ENCODE peak calls at places on chromosomes 13 and 19, in six cellular contexts. G is RWPE1; P is astrocyte of the hippocampus; B is activated CD4-positive, alpha-beta T cell treated with anti-CD3 and anti-CD28 coated beads, Interleukin-2, amount 50 U/mL, for 1 hour; V is EL; D is memory B cell. R is an unnamed sample.

GRCh38 chr13:98752111-98752941 is at the start of gene SLC15A1:
- DNase-seq in G (no peak), D (no peak), B (no peak), P (peak), V (no peak), R (no peak)

GRCh38 chr13:30332516-30333165 is 25.3 kb upstream of the KATNAL1 start:
- DNase-seq in V (no peak), G (no peak), B (no peak), P (no peak), D (no peak), R (no peak)

GRCh38 chr13:85666356-85666755 is 132.9 kb downstream of the SLITRK6 start:
- DNase-seq in P (no peak), B (no peak), G (no peak), D (no peak), V (no peak), R (no peak)

GRCh38 chr13:48562296-48563066 is 29.6 kb upstream of the RCBTB2 start:
- DNase-seq in V (no peak), G (no peak), D (peak), P (no peak), B (peak), R (peak)

GRCh38 chr13:39840201-39840600 is 184.7 kb downstream of the COG6 start:
- DNase-seq in V (no peak), D (no peak), G (no peak), B (no peak), P (no peak), R (no peak)

GRCh38 chr13:94121686-94122085 is 357.8 kb downstream of the DCT start:
- DNase-seq in V (peak), D (no peak), B (no peak), P (peak), G (no peak), R (no peak)

GRCh38 chr19:5873617-5874199 is 3.4 kb upstream of the FUT5 start:
- DNase-seq in B (no peak), G (no peak), P (no peak), D (no peak), V (no peak), R (no peak)

GRCh38 chr13:110015253-110015652 is 228.9 kb upstream of the IRS2 start:
- DNase-seq in V (no peak), B (no peak), P (no peak), G (peak), D (no peak), R (no peak)

GRCh38 chr19:58558066-58558622 is at the start of gene UBE2M:
- DNase-seq in D (no peak), B (peak), G (no peak), P (no peak), V (peak), R (peak)

GRCh38 chr13:108193806-108194205 is 21.5 kb downstream of the LIG4 start:
- DNase-seq in P (no peak), B (no peak), D (no peak), G (peak), V (no peak), R (no peak)

GRCh38 chr13:108777421-108778420 is 148.3 kb downstream of the MYO16 start:
- DNase-seq in V (no peak), D (no peak), P (peak), B (no peak), G (no peak), R (no peak)

R was measured in CD4-positive, alpha-beta memory T cell.